ENCODE peak calls at places on chromosomes 12 and 14, in eight cellular contexts. W, B, U, X, L, E, C and T are unnamed samples. For H3K4me1, the result is how much of the 10 kb centered on the place peaks cover.

GRCh38 chr14:74924061-74924460 is 1.0 kb upstream of the RPS6KL1 start:
- DNase-seq in C (no peak), X (no peak), W (no peak), E (no peak), B (no peak), U (no peak), L (no peak), T (no peak)

GRCh38 chr14:94088516-94088915 is 7.4 kb downstream of the IFI27L1 start:
- DNase-seq in X (no peak), W (no peak), C (no peak), E (no peak), L (peak), U (no peak), B (no peak), T (no peak)

GRCh38 chr12:27981874-27982273 is 9.3 kb upstream of the PTHLH start:
- DNase-seq in U (no peak), B (no peak), E (no peak), L (no peak), C (no peak), X (no peak), W (no peak), T (no peak)

GRCh38 chr14:77024171-77024627 is 4.3 kb downstream of the IRF2BPL start:
- DNase-seq in C (peak), U (no peak), L (peak), W (peak), B (peak), E (no peak), X (no peak), T (peak)

GRCh38 chr12:92290016-92290685 is 144.5 kb upstream of the BTG1 start:
- DNase-seq in C (no peak), X (no peak), E (no peak), W (no peak), B (no peak), U (no peak), L (no peak), T (no peak)

GRCh38 chr14:79659995-79660975 is 551.0 kb downstream of the DIO2 start:
- DNase-seq in W (no peak), B (no peak), L (no peak), X (no peak), C (no peak), E (no peak), U (no peak), T (no peak)

GRCh38 chr12:127342861-127343260 is 924.1 kb upstream of the TMEM132C start:
- DNase-seq in W (no peak), L (no peak), C (no peak), U (no peak), E (no peak), B (no peak), X (no peak), T (no peak)

GRCh38 chr12:100823988-100824387 is 29.4 kb downstream of the ANO4 start:
- DNase-seq in W (no peak), B (no peak), E (peak), X (no peak), C (no peak), U (no peak), L (no peak), T (no peak)

GRCh38 chr14:91273885-91274273 is 29.4 kb upstream of the GPR68 start:
- DNase-seq in W (no peak), L (no peak), B (no peak), C (no peak), U (peak), X (no peak), E (no peak), T (no peak)

GRCh38 chr14:63853831-63854293 is 1.1 kb downstream of the SYNE2 start:
- DNase-seq in W (peak), C (peak), U (peak), B (peak), E (no peak), L (peak), X (peak), T (peak)

GRCh38 chr12:93214523-93215289 is 163.0 kb upstream of the NUDT4 start:
- DNase-seq in U (no peak), W (peak), B (peak), L (no peak), E (no peak), X (no peak), C (peak), T (no peak)

GRCh38 chr12:132204822-132205270 is 60.6 kb downstream of the NOC4L start:
- DNase-seq in X (no peak), E (no peak), W (no peak), U (no peak), B (no peak), C (no peak), L (no peak), T (no peak)

GRCh38 chr12:121582583-121583333 is 1.9 kb upstream of the KDM2B start:
- DNase-seq in E (no peak), B (no peak), X (no peak), C (no peak), U (no peak), W (no peak), L (peak), T (no peak)

GRCh38 chr12:103832048-103832798 is 8.8 kb downstream of the NT5DC3 start:
- DNase-seq in W (no peak), X (no peak), U (no peak), E (no peak), L (no peak), B (no peak), C (no peak), T (no peak)

GRCh38 chr14:23829736-23830474 is 123.7 kb upstream of the DHRS4 start:
- DNase-seq in E (peak), L (no peak), W (peak), U (no peak), B (peak), X (no peak), C (peak), T (no peak)

GRCh38 chr12:27957366-27957765 is 15.2 kb downstream of the PTHLH start:
- DNase-seq in B (no peak), U (no peak), L (no peak), E (no peak), W (no peak), X (no peak), C (no peak), T (no peak)

GRCh38 chr12:58907326-58907855 is 12.9 kb downstream of the LRIG3 start:
- DNase-seq in E (no peak), W (no peak), B (no peak), U (no peak), X (no peak), C (no peak), L (no peak), T (no peak)

GRCh38 chr12:94725375-94726168 is 75.2 kb upstream of the TMCC3 start:
- DNase-seq in E (peak), C (peak), W (peak), B (peak), X (no peak), U (no peak), L (peak), T (no peak)
- TF ChIP-seq CTCF in E (peak), C (peak), W (peak), B (peak), X (peak), U (peak), L (peak), T (no peak)

GRCh38 chr12:106303202-106303820 is 778 bp downstream of the TCP11L2 start:
- DNase-seq in B (peak), C (peak), U (peak), L (peak), X (peak), W (peak), E (no peak), T (peak)
- H3K4me1 ChIP-seq in B (under half), C (under half), U (half or more), L (under half), X (under half), W (under half), E (under half), T (under half)

GRCh38 chr14:30875788-30876053 is 1.4 kb downstream of the COCH start:
- DNase-seq in B (no peak), X (no peak), W (no peak), U (no peak), C (no peak), L (no peak), E (no peak), T (no peak)

GRCh38 chr14:30874120-30874998 is at the start of gene COCH:
- DNase-seq in L (peak), E (peak), U (peak), X (no peak), B (peak), C (peak), W (peak), T (no peak)

GRCh38 chr14:30874999-30875787 is 834 bp downstream of the COCH start:
- DNase-seq in X (no peak), U (peak), L (peak), E (no peak), B (peak), C (no peak), W (peak), T (no peak)

GRCh38 chr14:30872602-30873001 is 1.8 kb upstream of the COCH start:
- DNase-seq in L (no peak), E (no peak), W (no peak), B (no peak), C (no peak), X (no peak), U (no peak), T (no peak)

DNA sequence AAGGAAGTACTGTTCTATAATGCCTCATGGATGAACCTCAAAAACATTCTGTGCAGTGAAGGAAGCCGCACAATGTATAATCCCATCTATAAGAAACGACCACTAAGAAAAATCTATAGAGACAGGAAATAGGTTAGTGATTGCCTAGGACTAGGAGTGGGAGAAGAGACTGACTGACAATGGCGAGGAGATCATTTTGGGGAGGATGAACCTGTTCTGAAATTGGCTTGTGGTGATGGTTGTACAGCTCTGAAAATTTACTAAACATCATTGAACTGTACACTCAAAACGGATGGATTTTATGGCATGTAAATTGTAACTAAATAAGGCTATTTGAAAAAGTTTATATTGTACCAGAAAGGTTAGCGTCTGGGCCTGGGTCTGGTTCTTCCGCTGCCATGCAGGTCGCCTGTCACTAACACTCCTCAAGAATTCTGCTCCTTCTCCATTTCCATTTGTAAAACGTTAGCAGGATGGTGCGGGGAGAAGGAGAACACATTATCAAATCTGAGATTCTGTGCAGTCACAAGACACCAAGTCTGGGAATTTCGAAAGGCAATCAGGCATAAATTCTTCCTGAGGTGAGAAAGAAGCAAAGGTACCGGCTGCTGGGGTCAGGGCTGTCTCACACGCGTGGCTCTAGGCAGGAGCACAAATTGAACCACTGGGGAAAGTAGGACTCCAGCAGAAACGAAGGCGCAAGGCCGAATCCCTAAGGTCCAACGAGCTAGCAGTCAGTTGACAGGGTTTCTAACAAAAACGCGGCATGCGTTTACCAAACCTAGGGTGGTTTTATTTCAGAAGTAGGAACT is 845 bp upstream of the COCH start:
- DNase-seq in L (no peak), X (no peak), W (no peak), B (no peak), E (no peak), C (no peak), U (no peak), T (no peak)
- H3K27ac ChIP-seq in L (no peak), X (no peak), W (no peak), B (no peak), E (no peak), C (no peak), U (no peak), T (no peak)

DNA sequence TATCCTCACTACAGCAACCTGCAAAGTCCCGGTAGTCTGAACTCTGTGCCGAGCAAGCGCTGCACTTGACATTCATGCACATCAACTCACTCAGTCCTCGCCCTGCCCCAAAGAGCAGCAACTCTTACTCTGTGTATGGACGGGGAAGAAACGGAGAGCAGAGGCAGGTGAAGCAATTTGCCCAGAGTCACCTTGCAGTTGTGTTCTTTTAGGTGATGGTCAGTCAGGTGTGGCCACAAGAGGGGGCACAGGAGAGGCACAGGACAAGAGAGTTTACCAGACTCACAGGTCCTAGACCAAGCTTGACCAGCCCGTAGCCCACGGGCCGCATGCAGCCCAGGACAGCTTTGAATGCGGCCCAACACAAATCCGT is 39.1 kb downstream of the TSPAN11 start:
- DNase-seq in U (peak), E (peak), W (no peak), C (no peak), X (no peak), B (no peak), L (no peak), T (no peak)
- TF ChIP-seq CTCF in U (peak), E (peak), W (no peak), C (no peak), X (no peak), B (peak), L (peak), T (no peak)

GRCh38 chr12:110282956-110283817 is 2.1 kb downstream of the ATP2A2 start:
- DNase-seq in L (no peak), X (no peak), C (no peak), B (no peak), W (no peak), U (no peak), E (no peak), T (no peak)
- H3K4me1 ChIP-seq in L (under half), X (under half), C (under half), B (under half), W (under half), U (under half), E (under half), T (half or more)

GRCh38 chr12:53053223-53054111 is 3.6 kb downstream of the TNS2 start:
- DNase-seq in B (peak), E (peak), X (peak), U (peak), L (peak), W (peak), C (peak), T (peak)

GRCh38 chr12:53051058-53051880 is 1.4 kb downstream of the TNS2 start:
- DNase-seq in W (peak), E (no peak), X (no peak), L (no peak), C (peak), B (peak), U (peak), T (peak)

GRCh38 chr12:53052419-53053222 is 2.8 kb downstream of the TNS2 start:
- DNase-seq in X (peak), W (peak), C (peak), L (no peak), E (no peak), U (peak), B (peak), T (peak)

GRCh38 chr12:53050426-53051057 is 677 bp downstream of the TNS2 start:
- DNase-seq in B (no peak), E (no peak), U (no peak), C (no peak), W (peak), L (no peak), X (no peak), T (no peak)

GRCh38 chr12:53051881-53052412 is 2.1 kb downstream of the TNS2 start:
- DNase-seq in U (peak), B (no peak), X (no peak), E (no peak), W (no peak), L (no peak), C (no peak), T (peak)
- H3K27ac ChIP-seq in U (peak), B (peak), X (peak), E (peak), W (peak), L (no peak), C (peak), T (peak)

GRCh38 chr14:22112004-22112403 is 438.4 kb upstream of the OR4E1 start:
- DNase-seq in W (no peak), E (no peak), X (no peak), B (peak), C (peak), L (peak), U (no peak), T (no peak)
- TF ChIP-seq CTCF in W (peak), E (peak), X (no peak), B (peak), C (peak), L (peak), U (peak), T (no peak)

GRCh38 chr14:95258754-95259593 is 60.7 kb downstream of the CLMN start:
- DNase-seq in E (no peak), X (no peak), L (no peak), W (no peak), C (no peak), B (no peak), U (no peak), T (no peak)
- H3K4me1 ChIP-seq in E (half or more), X (under half), L (under half), W (under half), C (under half), B (under half), U (under half), T (under half)